ENCODE peak calls at places on chromosomes 5 and 9, in five cellular contexts. R is K562, M is H1, W is GM12878, S is SK-N-SH. K is an unnamed sample.

GRCh38 chr9:123090198-123090896 is 56.9 kb downstream of the GPR21 start:
- DNase-seq in S (no peak), W (no peak), M (no peak), R (no peak), K (no peak)

GRCh38 chr9:8955315-8955714 is 1155.7 kb upstream of the DMAC1 start:
- DNase-seq in S (no peak), W (no peak), M (no peak), R (no peak), K (no peak)

GRCh38 chr9:135480942-135481315 is 1.3 kb downstream of the PPP1R26 start:
- DNase-seq in M (no peak), S (no peak), W (no peak), R (no peak), K (no peak)

GRCh38 chr5:174457141-174457678 is 267.2 kb upstream of the MSX2 start:
- DNase-seq in W (no peak), S (no peak), M (no peak), R (no peak), K (no peak)

GRCh38 chr9:73050062-73050814 is 97.4 kb upstream of the ALDH1A1 start:
- DNase-seq in W (no peak), S (no peak), R (no peak), M (no peak), K (no peak)

GRCh38 chr5:61362796-61363364 is 30.8 kb downstream of the ZSWIM6 start:
- DNase-seq in M (peak), S (no peak), W (no peak), R (no peak), K (no peak)

GRCh38 chr5:142548739-142549275 is 137.1 kb downstream of the FGF1 start:
- DNase-seq in W (peak), S (peak), R (peak), M (peak), K (peak)

GRCh38 chr9:96029722-96030515 is 154.4 kb downstream of the ERCC6L2 start:
- DNase-seq in R (no peak), S (no peak), M (no peak), W (no peak), K (no peak)

GRCh38 chr5:35963381-35963843 is 25.0 kb upstream of the CAPSL start:
- DNase-seq in R (peak), W (no peak), M (peak), S (peak), K (peak)

GRCh38 chr5:107011530-107012115 is 659.1 kb downstream of the EFNA5 start:
- DNase-seq in W (no peak), R (no peak), S (no peak), M (no peak), K (no peak)

GRCh38 chr5:150438873-150439546 is 10.5 kb downstream of the RPS14 start:
- DNase-seq in R (peak), S (peak), W (no peak), M (peak), K (no peak)

GRCh38 chr5:156191547-156191946 is 135.4 kb upstream of the SGCD start:
- DNase-seq in W (no peak), R (no peak), S (no peak), M (no peak), K (no peak)

GRCh38 chr9:28378236-28378635 is 805.0 kb upstream of the C9orf72 start:
- DNase-seq in W (no peak), M (no peak), S (no peak), R (no peak), K (no peak)

GRCh38 chr5:68007446-68007845 is 208.1 kb upstream of the PIK3R1 start:
- DNase-seq in W (no peak), S (no peak), R (no peak), M (no peak), K (peak)

GRCh38 chr9:34413229-34413852 is 36.6 kb upstream of the MYORG start:
- DNase-seq in M (peak), S (no peak), R (peak), W (no peak), K (no peak)

GRCh38 chr5:81164936-81165335 is 68.2 kb upstream of the CKMT2 start:
- DNase-seq in S (no peak), M (no peak), R (no peak), W (no peak), K (no peak)

GRCh38 chr9:91443994-91444392 is 20.4 kb upstream of the NFIL3 start:
- DNase-seq in M (no peak), R (no peak), W (no peak), S (no peak), K (no peak)

GRCh38 chr5:95892784-95893354 is 68.8 kb downstream of the ELL2 start:
- DNase-seq in W (no peak), S (peak), M (no peak), R (peak), K (peak)

GRCh38 chr9:18427691-18428090 is 46.3 kb upstream of the ADAMTSL1 start:
- DNase-seq in W (no peak), R (no peak), M (no peak), S (no peak), K (no peak)
- TF ChIP-seq GABPA in W (no peak), R (no peak), M (no peak), S (no peak), K (no peak)

DNA sequence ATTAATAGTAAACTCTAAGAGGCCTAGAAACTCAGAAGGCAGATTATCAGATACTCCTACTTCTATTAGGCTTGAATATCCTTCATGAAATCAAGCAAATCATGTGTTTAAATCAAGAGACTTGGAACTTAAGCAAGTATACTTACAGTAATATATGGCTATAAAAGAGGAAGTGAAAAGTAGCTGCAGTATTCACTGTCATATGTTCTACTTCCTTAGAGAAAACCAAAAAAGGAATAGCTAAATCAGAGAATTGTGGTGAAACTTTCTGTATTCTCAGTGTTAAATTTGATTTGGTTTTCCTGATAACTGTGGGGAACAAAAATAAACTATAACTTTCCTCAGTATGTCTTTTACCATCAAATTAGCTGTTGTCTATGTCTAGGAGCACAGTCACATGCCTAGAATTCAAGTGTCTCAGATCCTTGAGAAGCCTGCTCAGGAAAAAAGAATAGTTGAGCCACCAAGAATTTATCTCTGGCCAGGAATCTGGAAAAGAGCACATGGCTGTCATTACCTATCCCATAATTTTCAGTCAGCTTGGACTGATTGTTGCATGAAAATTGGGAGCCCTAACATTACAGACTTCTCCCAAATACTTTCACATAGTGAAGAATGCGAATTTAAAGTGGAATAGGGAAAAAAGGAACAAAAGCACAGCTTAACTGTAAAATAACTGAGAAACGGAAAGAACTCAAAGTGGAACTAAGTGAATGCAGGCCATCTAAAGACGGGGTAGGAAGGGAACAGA is 1.7 kb downstream of the FKBP15 start:
- DNase-seq in S (no peak), W (no peak), M (no peak), R (no peak), K (no peak)
- TF ChIP-seq GABPA in S (no peak), W (peak), M (no peak), R (no peak), K (no peak)

GRCh38 chr5:52985306-52985705 is 3.8 kb upstream of the ITGA2 start:
- DNase-seq in W (no peak), S (no peak), R (no peak), M (no peak), K (no peak)

GRCh38 chr5:52988335-52989024 is 672 bp upstream of the ITGA2 start:
- DNase-seq in M (no peak), S (peak), R (no peak), W (no peak), K (no peak)

GRCh38 chr5:52981507-52981906 is 7.6 kb upstream of the ITGA2 start:
- DNase-seq in R (no peak), S (no peak), M (no peak), W (no peak), K (no peak)

GRCh38 chr5:52987711-52988329 is 1.3 kb upstream of the ITGA2 start:
- DNase-seq in M (no peak), W (no peak), R (no peak), S (no peak), K (no peak)

GRCh38 chr5:52983731-52984620 is 5.2 kb upstream of the ITGA2 start:
- DNase-seq in W (no peak), R (no peak), M (no peak), S (no peak), K (no peak)
- TF ChIP-seq GABPA in W (no peak), R (no peak), M (no peak), S (no peak), K (no peak)

GRCh38 chr5:8633706-8634105 is 764.8 kb downstream of the MTRR start:
- DNase-seq in R (no peak), M (no peak), S (no peak), W (no peak), K (no peak)
- TF ChIP-seq GABPA in R (no peak), M (no peak), S (no peak), W (no peak), K (no peak)

GRCh38 chr5:1429501-1429900 is 15.7 kb downstream of the SLC6A3 start:
- DNase-seq in W (no peak), R (no peak), M (no peak), S (no peak), K (no peak)

GRCh38 chr5:1430121-1430795 is 15.0 kb downstream of the SLC6A3 start:
- DNase-seq in R (no peak), S (no peak), M (no peak), W (no peak), K (no peak)

GRCh38 chr5:1432296-1432695 is 12.9 kb downstream of the SLC6A3 start:
- DNase-seq in R (no peak), S (peak), W (no peak), M (no peak), K (no peak)

GRCh38 chr5:1431896-1432295 is 13.3 kb downstream of the SLC6A3 start:
- DNase-seq in R (no peak), M (no peak), S (no peak), W (no peak), K (no peak)

GRCh38 chr5:1431021-1431811 is 14.0 kb downstream of the SLC6A3 start:
- DNase-seq in W (no peak), M (no peak), S (peak), R (no peak), K (no peak)
- TF ChIP-seq GABPA in W (no peak), M (no peak), S (no peak), R (no peak), K (no peak)

DNA sequence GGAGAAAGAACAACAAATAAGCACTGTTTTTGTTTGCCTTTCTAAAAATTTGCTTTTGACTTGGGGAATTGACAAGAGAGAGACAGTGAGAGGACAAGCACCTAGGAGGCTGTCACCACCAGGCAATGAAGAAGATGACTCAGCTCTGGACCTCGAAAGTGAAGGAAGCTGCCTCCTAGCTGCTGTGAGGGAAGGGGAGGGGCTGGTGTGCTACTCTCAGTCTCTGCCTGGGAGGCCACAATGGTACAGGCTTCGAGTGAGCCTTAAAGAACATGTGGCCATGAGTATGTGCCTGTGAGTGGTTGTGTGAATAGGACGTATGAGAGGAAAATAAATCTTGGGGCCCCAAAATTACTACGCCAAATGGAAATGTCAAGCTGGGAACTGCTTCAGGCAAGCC is 7.1 kb upstream of the PLK2 start:
- DNase-seq in R (no peak), M (no peak), S (no peak), W (no peak), K (peak)
- TF ChIP-seq GABPA in R (no peak), M (no peak), S (no peak), W (no peak), K (no peak)

GRCh38 chr5:98292496-98292895 is 481.0 kb upstream of the RGMB start:
- DNase-seq in M (no peak), R (no peak), S (no peak), W (no peak), K (no peak)

GRCh38 chr5:98299435-98299834 is 474.0 kb upstream of the RGMB start:
- DNase-seq in S (no peak), W (no peak), R (no peak), M (no peak), K (no peak)

GRCh38 chr5:98301567-98301966 is 471.9 kb upstream of the RGMB start:
- DNase-seq in S (no peak), W (no peak), R (no peak), M (no peak), K (no peak)

GRCh38 chr5:98296426-98296825 is 477.0 kb upstream of the RGMB start:
- DNase-seq in M (no peak), R (no peak), W (no peak), S (no peak), K (no peak)
- TF ChIP-seq GABPA in M (no peak), R (no peak), W (no peak), S (no peak), K (no peak)

GRCh38 chr9:93127395-93127911 is 6.6 kb downstream of the NINJ1 start:
- DNase-seq in R (no peak), S (no peak), W (no peak), M (no peak), K (no peak)
- TF ChIP-seq GABPA in R (no peak), S (no peak), W (no peak), M (no peak), K (no peak)

K was measured in HL-60.